ENCODE peak calls at places on chromosomes 4 and X, in four cellular contexts. Y, O, U and Z are unnamed samples.

GRCh38 chrX:143206961-143207360 is 181.2 kb downstream of the SPANXN4 start:
- DNase-seq in Y (no peak), U (no peak), O (no peak), Z (no peak)

GRCh38 chr4:17646693-17647092 is 32.3 kb downstream of the MED28 start:
- DNase-seq in U (no peak), Y (no peak), O (no peak), Z (no peak)

GRCh38 chr4:46945062-46945461 is 36.0 kb upstream of the COX7B2 start:
- DNase-seq in Y (no peak), U (no peak), O (no peak), Z (no peak)

GRCh38 chr4:20311863-20312262 is 60.2 kb downstream of the SLIT2 start:
- DNase-seq in U (no peak), O (no peak), Y (no peak), Z (no peak)

GRCh38 chrX:2325076-2325784 is 175.5 kb downstream of the DHRSX start:
- DNase-seq in Y (no peak), U (peak; percentile 84), O (peak; percentile 96), Z (peak; percentile 83)

GRCh38 chr4:169658970-169659735 is 38.8 kb downstream of the CLCN3 start:
- DNase-seq in U (no peak), O (no peak), Y (no peak), Z (no peak)

GRCh38 chrX:30900227-30900626 is 11.2 kb upstream of the TAB3 start:
- DNase-seq in Y (no peak), U (no peak), O (no peak), Z (no peak)

GRCh38 chrX:49041683-49042529 is 1.3 kb downstream of the TFE3 start:
- DNase-seq in U (no peak), Y (peak; percentile 26), O (no peak), Z (no peak)

GRCh38 chrX:137848291-137848905 is 282.5 kb downstream of the ZIC3 start:
- DNase-seq in O (no peak), U (no peak), Y (no peak), Z (no peak)

GRCh38 chrX:120749141-120749846 is 119.4 kb upstream of the C1GALT1C1 start:
- DNase-seq in O (no peak), Y (no peak), U (no peak), Z (no peak)

GRCh38 chrX:32150141-32150540 is 1061.2 kb downstream of the DMD start:
- DNase-seq in U (no peak), Y (no peak), O (no peak), Z (no peak)

GRCh38 chrX:1119275-1119674 is 93.2 kb downstream of the CRLF2 start:
- DNase-seq in Y (no peak), U (no peak), O (no peak), Z (no peak)

GRCh38 chr4:104574371-104574770 is 79.7 kb upstream of the CXXC4 start:
- DNase-seq in U (no peak), O (no peak), Y (no peak), Z (no peak)

GRCh38 chr4:16617416-16617815 is 281.0 kb downstream of the LDB2 start:
- DNase-seq in O (no peak), Y (no peak), U (no peak), Z (no peak)

GRCh38 chrX:31349515-31349914 is 277.7 kb upstream of the FTHL17 start:
- DNase-seq in O (no peak), Y (no peak), U (no peak), Z (no peak)

GRCh38 chr4:2009651-2010233 is 968 bp upstream of the NELFA start:
- DNase-seq in Y (peak; percentile 20), U (peak; percentile 76), O (no peak), Z (no peak)

GRCh38 chrX:124415115-124415798 is 68.9 kb downstream of the SH2D1A start:
- DNase-seq in O (no peak), U (no peak), Y (no peak), Z (no peak)

GRCh38 chr4:158496030-158496741 is 25.5 kb upstream of the RXFP1 start:
- DNase-seq in O (no peak), U (peak; percentile 44), Y (no peak), Z (no peak)

GRCh38 chr4:41538887-41539498 is 1.0 kb downstream of the LIMCH1 start:
- DNase-seq in Y (no peak), U (no peak), O (no peak), Z (no peak)

GRCh38 chr4:35167385-35167784 is 1076.9 kb downstream of the ARAP2 start:
- DNase-seq in Y (no peak), O (no peak), U (no peak), Z (no peak)

GRCh38 chr4:54209617-54210016 is 19.5 kb upstream of the PDGFRA start:
- DNase-seq in O (no peak), U (no peak), Y (no peak), Z (no peak)

GRCh38 chrX:26783512-26784225 is 567.7 kb downstream of the MAGEB5 start:
- DNase-seq in O (no peak), Y (no peak), U (peak; percentile 36), Z (no peak)

GRCh38 chr4:105896461-105896939 is 1.2 kb downstream of the NPNT start:
- DNase-seq in O (no peak), U (no peak), Y (no peak), Z (no peak)

GRCh38 chrX:39883664-39884063 is 214.1 kb downstream of the BCOR start:
- DNase-seq in O (no peak), Y (no peak), U (no peak), Z (no peak)

GRCh38 chrX:17375631-17376380 is 806 bp downstream of the NHS start:
- DNase-seq in U (peak; percentile 33), O (peak; percentile 67), Y (no peak), Z (no peak)

GRCh38 chrX:7120578-7121219 is 26.8 kb upstream of the STS start:
- DNase-seq in O (no peak), U (no peak), Y (no peak), Z (no peak)

GRCh38 chrX:49270249-49270921 is 792 bp downstream of the PPP1R3F start:
- DNase-seq in U (no peak), Y (no peak), O (no peak), Z (no peak)

GRCh38 chrX:131746491-131746968 is 202.7 kb downstream of the OR13H1 start:
- DNase-seq in O (peak; percentile 93), U (peak; percentile 86), Y (no peak), Z (peak; percentile 86)

GRCh38 chr4:20356565-20356964 is 104.9 kb downstream of the SLIT2 start:
- DNase-seq in U (no peak), O (no peak), Y (no peak), Z (no peak)

GRCh38 chrX:14095702-14096101 is 66.0 kb upstream of the GEMIN8 start:
- DNase-seq in U (peak; percentile 28), Y (peak; percentile 11), O (no peak), Z (no peak)

GRCh38 chrX:6053126-6053625 is 175.5 kb downstream of the NLGN4X start:
- DNase-seq in Y (no peak), U (no peak), O (no peak), Z (no peak)

GRCh38 chrX:1205681-1206611 is 6.5 kb downstream of the CRLF2 start:
- DNase-seq in U (no peak), O (peak; percentile 13), Y (peak; percentile 10), Z (no peak)

GRCh38 chrX:136220535-136220934 is 30.7 kb downstream of the MAP7D3 start:
- DNase-seq in U (no peak), Y (no peak), O (no peak), Z (no peak)
- H3K36me3 ChIP-seq in U (no peaks in the 10 kb centered on the region), Y (no peaks in the 10 kb centered on the region), O (peaks cover 57% of the 10 kb centered on the region), Z (peaks cover 35% of the 10 kb centered on the region)

GRCh38 chr4:151484396-151485102 is 75.6 kb downstream of the FHIP1A start:
- DNase-seq in U (no peak), O (no peak), Y (no peak), Z (no peak)
- TF ChIP-seq EP300 in U (no peak), O (no peak), Y (no peak), Z (no peak)

GRCh38 chr4:145503486-145504072 is 21.9 kb downstream of the SMAD1 start:
- DNase-seq in U (no peak), O (no peak), Y (no peak), Z (no peak)
- H3K36me3 ChIP-seq in U (no peaks in the 10 kb centered on the region), O (no peaks in the 10 kb centered on the region), Y (no peaks in the 10 kb centered on the region), Z (no peaks in the 10 kb centered on the region)

GRCh38 chr4:174420317-174420716 is 102.0 kb downstream of the HPGD start:
- DNase-seq in Y (no peak), O (no peak), U (no peak), Z (no peak)
- TF ChIP-seq EP300 in Y (no peak), O (no peak), U (no peak), Z (no peak)

GRCh38 chrX:50905334-50905733 is 5.2 kb upstream of the BMP15 start:
- DNase-seq in O (no peak), Y (no peak), U (no peak), Z (no peak)

GRCh38 chrX:50903387-50904027 is 7.0 kb upstream of the BMP15 start:
- DNase-seq in U (no peak), O (no peak), Y (no peak), Z (no peak)
- H3K36me3 ChIP-seq in U (no peaks in the 10 kb centered on the region), O (no peaks in the 10 kb centered on the region), Y (no peaks in the 10 kb centered on the region), Z (no peaks in the 10 kb centered on the region)

GRCh38 chrX:113950081-113950678 is 633.7 kb upstream of the HTR2C start:
- DNase-seq in O (no peak), U (no peak), Y (no peak), Z (no peak)

GRCh38 chrX:113959912-113960626 is 623.8 kb upstream of the HTR2C start:
- DNase-seq in Y (no peak), U (no peak), O (no peak), Z (no peak)

DNA sequence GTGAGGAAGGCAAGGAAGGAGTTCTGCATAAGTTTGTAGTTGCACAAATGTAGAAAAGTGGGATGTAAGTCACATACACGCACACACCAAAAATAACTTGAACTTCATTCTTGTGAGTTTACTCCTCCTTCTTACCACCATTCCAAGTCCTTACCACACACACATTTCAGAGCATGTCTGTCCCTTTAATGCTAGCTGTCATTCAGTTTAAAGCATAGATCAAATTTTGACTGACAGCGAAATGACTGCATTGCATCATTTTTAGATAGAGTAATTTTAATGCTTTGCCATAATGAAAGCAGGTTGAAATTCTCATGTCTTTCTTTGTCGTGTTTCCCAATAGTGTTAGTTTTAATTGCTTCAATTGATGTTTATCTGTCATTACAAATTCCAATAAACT is 629.6 kb upstream of the HTR2C start:
- DNase-seq in O (no peak), Y (no peak), U (no peak), Z (no peak)
- TF ChIP-seq EP300 in O (no peak), Y (no peak), U (no peak), Z (no peak)

GRCh38 chr4:84786478-84786877 is 180.0 kb downstream of the WDFY3 start:
- DNase-seq in Y (no peak), O (no peak), U (no peak), Z (no peak)
- H3K36me3 ChIP-seq in Y (peaks cover 4% of the 10 kb centered on the region), O (peaks cover 99% of the 10 kb centered on the region), U (peaks cover 25% of the 10 kb centered on the region), Z (peaks cover 92% of the 10 kb centered on the region)

GRCh38 chr4:37602454-37603069 is 83.6 kb downstream of the RELL1 start:
- DNase-seq in U (no peak), O (no peak), Y (no peak), Z (no peak)
- TF ChIP-seq EP300 in U (no peak), O (no peak), Y (no peak), Z (no peak)